ENCODE peak calls at places on chromosomes 4 and X, in four cellular contexts. One of them, this sample, is unnamed.

GRCh38 chr4:9913846-9914245 is 107.5 kb downstream of the SLC2A9 start:
- DNase-seq in HS-5: no peak
- DNase-seq in activated T-cell treated with anti-CD3 and anti-CD28 coated beads, Interleukin-2, amount 50 U/mL, for 72 hours: no peak
- DNase-seq in HFFc6: no peak
- DNase-seq in this sample: no peak

GRCh38 chr4:144355809-144356757 is 215.6 kb upstream of the GYPA start:
- DNase-seq in HFFc6: peak; percentile 85
- DNase-seq in HS-5: peak; percentile 58
- DNase-seq in activated T-cell treated with anti-CD3 and anti-CD28 coated beads, Interleukin-2, amount 50 U/mL, for 72 hours: peak; percentile 36
- DNase-seq in this sample: peak; percentile 51

GRCh38 chrX:118553042-118553714 is 57.6 kb downstream of the DOCK11 start:
- DNase-seq in HFFc6: no peak
- DNase-seq in HS-5: no peak
- DNase-seq in activated T-cell treated with anti-CD3 and anti-CD28 coated beads, Interleukin-2, amount 50 U/mL, for 72 hours: no peak
- DNase-seq in this sample: no peak

GRCh38 chrX:11380187-11380586 is 87.0 kb downstream of the AMELX start:
- DNase-seq in HFFc6: no peak
- DNase-seq in activated T-cell treated with anti-CD3 and anti-CD28 coated beads, Interleukin-2, amount 50 U/mL, for 72 hours: no peak
- DNase-seq in HS-5: no peak
- DNase-seq in this sample: no peak

GRCh38 chrX:10360121-10360520 is 203.3 kb downstream of the CLCN4 start:
- DNase-seq in activated T-cell treated with anti-CD3 and anti-CD28 coated beads, Interleukin-2, amount 50 U/mL, for 72 hours: no peak
- DNase-seq in HS-5: no peak
- DNase-seq in HFFc6: no peak
- DNase-seq in this sample: no peak

GRCh38 chr4:188433916-188434315 is 294.7 kb downstream of the TRIML1 start:
- DNase-seq in HFFc6: no peak
- DNase-seq in HS-5: no peak
- DNase-seq in activated T-cell treated with anti-CD3 and anti-CD28 coated beads, Interleukin-2, amount 50 U/mL, for 72 hours: no peak
- DNase-seq in this sample: no peak

GRCh38 chr4:105894570-105895323 is 524 bp upstream of the NPNT start:
- DNase-seq in activated T-cell treated with anti-CD3 and anti-CD28 coated beads, Interleukin-2, amount 50 U/mL, for 72 hours: no peak
- DNase-seq in HFFc6: no peak
- DNase-seq in HS-5: no peak
- DNase-seq in this sample: no peak

GRCh38 chr4:101961144-101961543 is 170.6 kb downstream of the BANK1 start:
- DNase-seq in HS-5: no peak
- DNase-seq in HFFc6: peak; percentile 4
- DNase-seq in activated T-cell treated with anti-CD3 and anti-CD28 coated beads, Interleukin-2, amount 50 U/mL, for 72 hours: no peak
- DNase-seq in this sample: no peak

GRCh38 chr4:40621592-40622512 is 7.8 kb downstream of the RBM47 start:
- DNase-seq in HFFc6: peak; percentile 89
- DNase-seq in activated T-cell treated with anti-CD3 and anti-CD28 coated beads, Interleukin-2, amount 50 U/mL, for 72 hours: peak; percentile 37
- DNase-seq in HS-5: peak; percentile 87
- DNase-seq in this sample: peak; percentile 93

GRCh38 chrX:109475174-109475891 is 6.6 kb downstream of the GUCY2F start:
- DNase-seq in HFFc6: peak; percentile 21
- DNase-seq in HS-5: peak; percentile 19
- DNase-seq in activated T-cell treated with anti-CD3 and anti-CD28 coated beads, Interleukin-2, amount 50 U/mL, for 72 hours: peak; percentile 14
- DNase-seq in this sample: no peak

GRCh38 chr4:159153669-159154068 is 50.8 kb downstream of the RAPGEF2 start:
- DNase-seq in activated T-cell treated with anti-CD3 and anti-CD28 coated beads, Interleukin-2, amount 50 U/mL, for 72 hours: no peak
- DNase-seq in HFFc6: no peak
- DNase-seq in HS-5: no peak
- DNase-seq in this sample: no peak

GRCh38 chrX:103276581-103277002 is at the start of gene TCEAL5:
- DNase-seq in HS-5: no peak
- DNase-seq in activated T-cell treated with anti-CD3 and anti-CD28 coated beads, Interleukin-2, amount 50 U/mL, for 72 hours: no peak
- DNase-seq in HFFc6: no peak
- DNase-seq in this sample: no peak

GRCh38 chrX:116232833-116233232 is 62.3 kb downstream of the AGTR2 start:
- DNase-seq in HS-5: peak; percentile 11
- DNase-seq in activated T-cell treated with anti-CD3 and anti-CD28 coated beads, Interleukin-2, amount 50 U/mL, for 72 hours: no peak
- DNase-seq in HFFc6: no peak
- DNase-seq in this sample: no peak

GRCh38 chrX:153600032-153600373 is 1.1 kb upstream of the CCNQ start:
- DNase-seq in HS-5: no peak
- DNase-seq in HFFc6: no peak
- DNase-seq in activated T-cell treated with anti-CD3 and anti-CD28 coated beads, Interleukin-2, amount 50 U/mL, for 72 hours: peak; percentile 15
- DNase-seq in this sample: no peak

GRCh38 chrX:40109288-40110008 is 11.7 kb upstream of the BCOR start:
- DNase-seq in HFFc6: no peak
- DNase-seq in activated T-cell treated with anti-CD3 and anti-CD28 coated beads, Interleukin-2, amount 50 U/mL, for 72 hours: no peak
- DNase-seq in HS-5: no peak
- DNase-seq in this sample: no peak

GRCh38 chrX:126723881-126724280 is 95.6 kb upstream of the PRR32 start:
- DNase-seq in activated T-cell treated with anti-CD3 and anti-CD28 coated beads, Interleukin-2, amount 50 U/mL, for 72 hours: no peak
- DNase-seq in HFFc6: no peak
- DNase-seq in HS-5: no peak
- DNase-seq in this sample: no peak

GRCh38 chr4:109966891-109967481 is 54.3 kb downstream of the EGF start:
- DNase-seq in activated T-cell treated with anti-CD3 and anti-CD28 coated beads, Interleukin-2, amount 50 U/mL, for 72 hours: no peak
- DNase-seq in HS-5: no peak
- DNase-seq in HFFc6: peak; percentile 19
- DNase-seq in this sample: no peak

GRCh38 chrX:136130931-136131843 is 16.1 kb upstream of the FHL1 start:
- DNase-seq in HFFc6: peak; percentile 88
- DNase-seq in HS-5: peak; percentile 70
- DNase-seq in activated T-cell treated with anti-CD3 and anti-CD28 coated beads, Interleukin-2, amount 50 U/mL, for 72 hours: peak; percentile 36
- DNase-seq in this sample: no peak

GRCh38 chr4:6372649-6373525 is 99.5 kb downstream of the PPP2R2C start:
- DNase-seq in HFFc6: peak; percentile 28
- DNase-seq in activated T-cell treated with anti-CD3 and anti-CD28 coated beads, Interleukin-2, amount 50 U/mL, for 72 hours: peak; percentile 20
- DNase-seq in HS-5: no peak
- DNase-seq in this sample: peak; percentile 5

GRCh38 chr4:88275949-88276515 is 8.3 kb downstream of the PPM1K start:
- DNase-seq in HFFc6: peak; percentile 14
- DNase-seq in activated T-cell treated with anti-CD3 and anti-CD28 coated beads, Interleukin-2, amount 50 U/mL, for 72 hours: no peak
- DNase-seq in HS-5: no peak
- DNase-seq in this sample: no peak

GRCh38 chr4:140851032-140851636 is 94.9 kb upstream of the TBC1D9 start:
- DNase-seq in activated T-cell treated with anti-CD3 and anti-CD28 coated beads, Interleukin-2, amount 50 U/mL, for 72 hours: peak; percentile 18
- DNase-seq in HS-5: peak; percentile 32
- DNase-seq in HFFc6: peak; percentile 56
- DNase-seq in this sample: peak; percentile 33

GRCh38 chr4:23889814-23890269 is at the start of gene PPARGC1A:
- DNase-seq in HFFc6: no peak
- DNase-seq in HS-5: no peak
- DNase-seq in activated T-cell treated with anti-CD3 and anti-CD28 coated beads, Interleukin-2, amount 50 U/mL, for 72 hours: no peak
- DNase-seq in this sample: no peak

GRCh38 chrX:12978205-12979010 is 3.5 kb downstream of the TMSB4X start:
- DNase-seq in activated T-cell treated with anti-CD3 and anti-CD28 coated beads, Interleukin-2, amount 50 U/mL, for 72 hours: peak; percentile 76
- DNase-seq in HFFc6: peak; percentile 52
- DNase-seq in HS-5: peak; percentile 57
- DNase-seq in this sample: no peak

GRCh38 chr4:122450847-122451246 is 5.7 kb downstream of the IL2 start:
- DNase-seq in activated T-cell treated with anti-CD3 and anti-CD28 coated beads, Interleukin-2, amount 50 U/mL, for 72 hours: peak; percentile 4
- DNase-seq in HS-5: peak; percentile 3
- DNase-seq in HFFc6: peak; percentile 46
- DNase-seq in this sample: no peak

GRCh38 chrX:122504026-122504425 is 680.1 kb upstream of the GRIA3 start:
- DNase-seq in HFFc6: peak; percentile 30
- DNase-seq in HS-5: no peak
- DNase-seq in activated T-cell treated with anti-CD3 and anti-CD28 coated beads, Interleukin-2, amount 50 U/mL, for 72 hours: no peak
- DNase-seq in this sample: no peak

GRCh38 chr4:23333946-23334878 is 555.6 kb downstream of the PPARGC1A start:
- DNase-seq in activated T-cell treated with anti-CD3 and anti-CD28 coated beads, Interleukin-2, amount 50 U/mL, for 72 hours: peak; percentile 48
- DNase-seq in HFFc6: no peak
- DNase-seq in HS-5: peak; percentile 74
- DNase-seq in this sample: peak; percentile 39

GRCh38 chr4:19857405-19857804 is 394.3 kb upstream of the SLIT2 start:
- DNase-seq in activated T-cell treated with anti-CD3 and anti-CD28 coated beads, Interleukin-2, amount 50 U/mL, for 72 hours: no peak
- DNase-seq in HFFc6: no peak
- DNase-seq in HS-5: no peak
- DNase-seq in this sample: no peak

GRCh38 chr4:39044947-39045734 is 12.9 kb upstream of the TMEM156 start:
- DNase-seq in HFFc6: no peak
- DNase-seq in HS-5: no peak
- DNase-seq in activated T-cell treated with anti-CD3 and anti-CD28 coated beads, Interleukin-2, amount 50 U/mL, for 72 hours: peak; percentile 58
- DNase-seq in this sample: no peak

GRCh38 chr4:73538162-73538561 is 56.6 kb downstream of the AFM start:
- DNase-seq in HFFc6: no peak
- DNase-seq in activated T-cell treated with anti-CD3 and anti-CD28 coated beads, Interleukin-2, amount 50 U/mL, for 72 hours: no peak
- DNase-seq in HS-5: no peak
- DNase-seq in this sample: peak; percentile 20